ENCODE peak calls at places on chromosomes 5 and 9, in four cellular contexts. One of them, this sample, is unnamed.

GRCh38 chr5:169328401-169328800 is 27.5 kb upstream of the SLIT3 start:
- DNase-seq in H1: no peak
- DNase-seq in H9: no peak
- DNase-seq in GM23248: no peak
- DNase-seq in this sample: no peak

GRCh38 chr5:176416965-176417364 is 626 bp upstream of the CLTB start:
- DNase-seq in GM23248: no peak
- DNase-seq in H1: no peak
- DNase-seq in H9: no peak
- DNase-seq in this sample: no peak

GRCh38 chr9:137490532-137491186 is 31.5 kb upstream of the NSMF start:
- DNase-seq in H9: no peak
- DNase-seq in GM23248: no peak
- DNase-seq in H1: no peak
- DNase-seq in this sample: peak; percentile 31

GRCh38 chr5:141906517-141906916 is 17.2 kb upstream of the DELE1 start:
- DNase-seq in H9: no peak
- DNase-seq in GM23248: no peak
- DNase-seq in H1: no peak
- DNase-seq in this sample: no peak

GRCh38 chr9:90860826-90861225 is 59.2 kb downstream of the SYK start:
- DNase-seq in H9: peak; percentile 1
- DNase-seq in H1: no peak
- DNase-seq in GM23248: no peak
- DNase-seq in this sample: no peak

GRCh38 chr9:36924071-36924470 is 110.0 kb downstream of the PAX5 start:
- DNase-seq in H9: no peak
- DNase-seq in GM23248: peak; percentile 94
- DNase-seq in H1: no peak
- DNase-seq in this sample: no peak

GRCh38 chr9:72464819-72465218 is 56.6 kb upstream of the TMC1 start:
- DNase-seq in H1: no peak
- DNase-seq in H9: no peak
- DNase-seq in GM23248: peak; percentile 25
- DNase-seq in this sample: no peak

GRCh38 chr9:16413509-16414016 is 456.9 kb downstream of the BNC2 start:
- DNase-seq in GM23248: peak; percentile 92
- DNase-seq in H1: no peak
- DNase-seq in H9: no peak
- DNase-seq in this sample: no peak

GRCh38 chr5:109997191-109997590 is 307.5 kb downstream of the MAN2A1 start:
- DNase-seq in GM23248: no peak
- DNase-seq in H9: no peak
- DNase-seq in H1: no peak
- DNase-seq in this sample: no peak

GRCh38 chr5:88325868-88326267 is 57.2 kb upstream of the TMEM161B start:
- DNase-seq in H9: no peak
- DNase-seq in GM23248: no peak
- DNase-seq in H1: no peak
- DNase-seq in this sample: no peak
- H3K4me2 ChIP-seq in H9: no peak overlapping the region
- H3K4me2 ChIP-seq in GM23248: no peak overlapping the region
- H3K4me2 ChIP-seq in H1: no peak overlapping the region
- H3K4me2 ChIP-seq in this sample: no peak overlapping the region

GRCh38 chr9:106755727-106756126 is 107.2 kb upstream of the ZNF462 start:
- DNase-seq in H1: no peak
- DNase-seq in GM23248: no peak
- DNase-seq in H9: no peak
- DNase-seq in this sample: no peak
- H3K4me1 ChIP-seq in H1: peaks cover 5% of the 10 kb centered on the region
- H3K4me1 ChIP-seq in GM23248: no peaks in the 10 kb centered on the region
- H3K4me1 ChIP-seq in H9: peaks cover 2% of the 10 kb centered on the region
- H3K4me1 ChIP-seq in this sample: peaks cover 4% of the 10 kb centered on the region

GRCh38 chr5:150111121-150111520 is 24.8 kb upstream of the CSF1R start:
- DNase-seq in GM23248: no peak
- DNase-seq in H9: no peak
- DNase-seq in H1: no peak
- DNase-seq in this sample: no peak

GRCh38 chr5:150114773-150115408 is 28.5 kb upstream of the CSF1R start:
- DNase-seq in GM23248: no peak
- DNase-seq in H9: peak; percentile 10
- DNase-seq in H1: peak; percentile 38
- DNase-seq in this sample: no peak

GRCh38 chr5:150112211-150113046 is 26.1 kb upstream of the CSF1R start:
- DNase-seq in H1: peak; percentile 41
- DNase-seq in H9: peak; percentile 28
- DNase-seq in GM23248: peak; percentile 97
- DNase-seq in this sample: no peak

GRCh38 chr5:150114102-150114641 is 27.8 kb upstream of the CSF1R start:
- DNase-seq in H9: peak; percentile 36
- DNase-seq in GM23248: no peak
- DNase-seq in H1: peak; percentile 47
- DNase-seq in this sample: no peak

GRCh38 chr5:150113047-150113744 is 26.8 kb upstream of the CSF1R start:
- DNase-seq in GM23248: peak; percentile 57
- DNase-seq in H9: peak; percentile 66
- DNase-seq in H1: peak; percentile 52
- DNase-seq in this sample: no peak
- H2AFZ ChIP-seq in GM23248: no peak overlapping the region
- H2AFZ ChIP-seq in H9: no peak overlapping the region
- H2AFZ ChIP-seq in H1: no peak overlapping the region
- H2AFZ ChIP-seq in this sample: no peak overlapping the region

GRCh38 chr5:79695501-79695900 is 5.9 kb downstream of the CMYA5 start:
- DNase-seq in H1: no peak
- DNase-seq in GM23248: no peak
- DNase-seq in H9: no peak
- DNase-seq in this sample: no peak

GRCh38 chr5:79697222-79698164 is 7.9 kb downstream of the CMYA5 start:
- DNase-seq in H1: no peak
- DNase-seq in H9: no peak
- DNase-seq in GM23248: peak; percentile 65
- DNase-seq in this sample: no peak

GRCh38 chr5:79703381-79703645 is 13.7 kb downstream of the CMYA5 start:
- DNase-seq in H1: no peak
- DNase-seq in H9: no peak
- DNase-seq in GM23248: no peak
- DNase-seq in this sample: no peak

GRCh38 chr5:79702606-79703380 is 13.2 kb downstream of the CMYA5 start:
- DNase-seq in GM23248: peak; percentile 68
- DNase-seq in H9: peak; percentile 39
- DNase-seq in H1: peak; percentile 60
- DNase-seq in this sample: peak; percentile 49

DNA sequence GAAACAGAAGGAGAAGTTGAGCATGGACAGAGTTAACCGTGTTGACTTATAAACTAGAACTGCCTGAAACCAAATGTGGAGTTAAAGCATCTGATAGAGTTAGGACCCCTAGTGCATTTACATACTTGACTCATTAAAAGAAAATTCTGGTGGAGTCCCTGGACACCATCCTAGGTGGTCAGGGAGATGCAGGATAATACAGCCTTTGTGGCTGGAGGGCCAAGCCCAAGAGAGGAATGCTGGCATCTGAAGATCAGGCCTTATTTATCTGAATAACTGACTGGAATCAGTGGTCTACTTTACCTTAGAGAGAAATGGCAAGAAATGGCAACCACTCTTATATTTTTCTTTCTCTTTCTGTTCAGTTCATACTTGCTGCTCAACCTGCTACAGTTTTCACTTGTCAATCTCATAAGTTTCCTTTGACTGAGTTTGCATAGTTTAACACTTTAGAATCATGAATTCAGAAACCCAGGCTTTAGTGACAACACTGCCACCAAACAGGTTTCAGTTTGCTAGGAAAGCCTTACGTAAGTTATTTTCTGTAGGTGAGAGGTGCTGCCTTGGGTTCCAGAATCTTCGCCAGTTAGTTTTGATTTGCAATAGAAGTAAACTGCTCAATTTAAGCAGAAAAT is 10.2 kb downstream of the CMYA5 start:
- DNase-seq in GM23248: no peak
- DNase-seq in H1: no peak
- DNase-seq in H9: no peak
- DNase-seq in this sample: no peak
- H3K4me2 ChIP-seq in GM23248: no peak overlapping the region
- H3K4me2 ChIP-seq in H1: no peak overlapping the region
- H3K4me2 ChIP-seq in H9: no peak overlapping the region
- H3K4me2 ChIP-seq in this sample: no peak overlapping the region

GRCh38 chr9:76876098-76876497 is 29.8 kb downstream of the PRUNE2 start:
- DNase-seq in H9: no peak
- DNase-seq in GM23248: peak; percentile 47
- DNase-seq in H1: no peak
- DNase-seq in this sample: no peak

GRCh38 chr9:76878933-76879332 is 27.0 kb downstream of the PRUNE2 start:
- DNase-seq in H9: no peak
- DNase-seq in GM23248: no peak
- DNase-seq in H1: no peak
- DNase-seq in this sample: no peak

GRCh38 chr9:76873821-76874220 is 32.1 kb downstream of the PRUNE2 start:
- DNase-seq in H9: no peak
- DNase-seq in H1: no peak
- DNase-seq in GM23248: peak; percentile 44
- DNase-seq in this sample: no peak

GRCh38 chr9:76880210-76880609 is 25.7 kb downstream of the PRUNE2 start:
- DNase-seq in GM23248: no peak
- DNase-seq in H9: no peak
- DNase-seq in H1: no peak
- DNase-seq in this sample: no peak

DNA sequence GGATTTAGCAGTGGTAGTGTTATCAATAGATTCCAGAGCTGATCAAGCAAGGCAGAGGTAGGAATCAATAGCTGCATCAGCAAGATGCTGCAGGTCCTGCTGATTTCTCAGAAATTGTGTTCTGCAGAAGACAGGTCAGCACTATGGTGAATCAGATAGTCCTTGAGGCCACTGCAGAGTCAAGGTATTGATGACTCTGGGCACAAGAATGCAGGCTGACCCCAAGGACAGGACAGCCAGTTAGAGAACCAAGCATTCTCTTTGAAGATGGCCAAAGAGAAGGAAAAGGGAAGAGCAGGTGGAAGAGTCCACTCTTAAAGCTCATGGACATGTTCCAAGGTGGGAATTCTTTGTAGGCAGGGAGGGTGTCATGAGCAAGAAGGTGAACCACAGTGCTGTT is 28.0 kb downstream of the PRUNE2 start:
- DNase-seq in H9: no peak
- DNase-seq in H1: no peak
- DNase-seq in GM23248: peak; percentile 11
- DNase-seq in this sample: no peak
- H3K4me1 ChIP-seq in H9: peaks cover 2% of the 10 kb centered on the region
- H3K4me1 ChIP-seq in H1: peaks cover 3% of the 10 kb centered on the region
- H3K4me1 ChIP-seq in GM23248: peaks cover 27% of the 10 kb centered on the region
- H3K4me1 ChIP-seq in this sample: no peaks in the 10 kb centered on the region